ENCODE peak calls at places on chromosomes 11 and 22, in five cellular contexts. One of them, this sample, is unnamed.

GRCh38 chr11:16204261-16204660 is 152.1 kb downstream of the SOX6 start:
- DNase-seq in A549: no peak
- DNase-seq in sigmoid colon: no peak
- DNase-seq in testis: no peak
- DNase-seq in body of pancreas: no peak
- DNase-seq in this sample: no peak

GRCh38 chr22:38786631-38787030 is 7.3 kb downstream of the DNAL4 start:
- DNase-seq in A549: no peak
- DNase-seq in sigmoid colon: no peak
- DNase-seq in testis: peak
- DNase-seq in body of pancreas: no peak
- DNase-seq in this sample: no peak

GRCh38 chr22:44442186-44442465 is 55.9 kb downstream of the RTL6 start:
- DNase-seq in A549: no peak
- DNase-seq in sigmoid colon: no peak
- DNase-seq in testis: no peak
- DNase-seq in body of pancreas: no peak
- DNase-seq in this sample: no peak

GRCh38 chr11:94879006-94879405 is 94.3 kb downstream of the CWC15 start:
- DNase-seq in A549: no peak
- DNase-seq in sigmoid colon: no peak
- DNase-seq in testis: no peak
- DNase-seq in body of pancreas: no peak
- DNase-seq in this sample: no peak

GRCh38 chr22:37496651-37497599 is 10.7 kb upstream of the MFNG start:
- DNase-seq in A549: peak
- DNase-seq in sigmoid colon: no peak
- DNase-seq in testis: no peak
- DNase-seq in body of pancreas: no peak
- DNase-seq in this sample: peak

GRCh38 chr11:119229736-119230135 is 23.6 kb downstream of the CBL start:
- DNase-seq in A549: no peak
- DNase-seq in sigmoid colon: no peak
- DNase-seq in testis: no peak
- DNase-seq in body of pancreas: no peak
- DNase-seq in this sample: no peak

GRCh38 chr11:66862559-66863037 is 5.7 kb downstream of the LRFN4 start:
- DNase-seq in A549: no peak
- DNase-seq in sigmoid colon: peak
- DNase-seq in testis: no peak
- DNase-seq in body of pancreas: no peak
- DNase-seq in this sample: no peak

GRCh38 chr22:34842630-34843029 is 223.3 kb upstream of the ISX start:
- DNase-seq in A549: no peak
- DNase-seq in sigmoid colon: no peak
- DNase-seq in testis: no peak
- DNase-seq in body of pancreas: no peak
- DNase-seq in this sample: no peak

GRCh38 chr11:45021692-45022130 is 71.0 kb upstream of the TP53I11 start:
- DNase-seq in A549: no peak
- DNase-seq in sigmoid colon: peak
- DNase-seq in testis: peak
- DNase-seq in body of pancreas: peak
- DNase-seq in this sample: no peak

GRCh38 chr11:36478700-36479329 is 31.3 kb downstream of the TRAF6 start:
- DNase-seq in A549: peak
- DNase-seq in sigmoid colon: no peak
- DNase-seq in testis: peak
- DNase-seq in body of pancreas: no peak
- DNase-seq in this sample: no peak

GRCh38 chr22:29288837-29289236 is 17.6 kb upstream of the GAS2L1 start:
- DNase-seq in A549: no peak
- DNase-seq in sigmoid colon: no peak
- DNase-seq in testis: no peak
- DNase-seq in body of pancreas: no peak
- DNase-seq in this sample: no peak
- TF ChIP-seq POLR2A in A549: no peak
- TF ChIP-seq POLR2A in sigmoid colon: no peak
- TF ChIP-seq POLR2A in testis: no peak
- TF ChIP-seq POLR2A in body of pancreas: no peak
- TF ChIP-seq POLR2A in this sample: no peak

GRCh38 chr22:31970490-31971444 is 26.4 kb downstream of the YWHAH start:
- DNase-seq in A549: peak
- DNase-seq in sigmoid colon: peak
- DNase-seq in testis: peak
- DNase-seq in body of pancreas: peak
- DNase-seq in this sample: peak
- TF ChIP-seq POLR2A in A549: no peak
- TF ChIP-seq POLR2A in sigmoid colon: no peak
- TF ChIP-seq POLR2A in testis: no peak
- TF ChIP-seq POLR2A in body of pancreas: no peak
- TF ChIP-seq POLR2A in this sample: no peak

DNA sequence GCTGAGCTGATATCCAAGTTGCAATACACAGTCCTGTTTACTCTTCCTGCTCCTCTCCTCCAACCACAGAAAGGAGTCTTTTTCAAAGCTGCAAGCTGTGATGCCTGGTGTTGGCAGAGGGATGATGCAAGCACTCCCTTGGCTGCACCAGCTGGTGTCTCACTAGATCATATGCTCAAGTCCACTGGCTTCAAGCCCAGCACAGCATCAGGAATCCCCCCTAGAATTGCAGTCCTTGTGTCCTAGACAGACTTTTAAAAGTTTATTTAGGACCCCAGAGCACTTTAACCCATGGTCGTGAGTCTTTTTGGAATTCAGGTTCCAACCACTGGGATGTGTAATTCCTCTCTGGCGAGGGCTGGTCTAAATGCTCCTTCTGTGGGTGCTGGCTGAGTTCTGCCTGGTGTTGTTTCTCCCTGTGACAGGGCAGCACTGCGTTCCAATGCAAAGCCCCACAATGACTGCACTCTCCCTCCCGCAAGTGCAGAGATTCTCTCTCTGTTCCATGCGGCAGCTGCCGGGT is 1.9 kb upstream of the HEPN1 start:
- DNase-seq in A549: no peak
- DNase-seq in sigmoid colon: no peak
- DNase-seq in testis: no peak
- DNase-seq in body of pancreas: no peak
- DNase-seq in this sample: no peak
- TF ChIP-seq POLR2A in A549: no peak
- TF ChIP-seq POLR2A in sigmoid colon: no peak
- TF ChIP-seq POLR2A in testis: no peak
- TF ChIP-seq POLR2A in body of pancreas: no peak
- TF ChIP-seq POLR2A in this sample: no peak

GRCh38 chr22:36155702-36156101 is 4.9 kb downstream of the APOL3 start:
- DNase-seq in A549: no peak
- DNase-seq in sigmoid colon: peak
- DNase-seq in testis: peak
- DNase-seq in body of pancreas: peak
- DNase-seq in this sample: no peak
- TF ChIP-seq POLR2A in A549: no peak
- TF ChIP-seq POLR2A in sigmoid colon: no peak
- TF ChIP-seq POLR2A in testis: no peak
- TF ChIP-seq POLR2A in body of pancreas: no peak
- TF ChIP-seq POLR2A in this sample: no peak

GRCh38 chr11:614583-615452 is 932 bp downstream of the IRF7 start:
- DNase-seq in A549: no peak
- DNase-seq in sigmoid colon: peak
- DNase-seq in testis: no peak
- DNase-seq in body of pancreas: peak
- DNase-seq in this sample: no peak

GRCh38 chr11:614091-614582 is 1.6 kb downstream of the IRF7 start:
- DNase-seq in A549: no peak
- DNase-seq in sigmoid colon: no peak
- DNase-seq in testis: no peak
- DNase-seq in body of pancreas: no peak
- DNase-seq in this sample: no peak

GRCh38 chr11:616320-617220 is 820 bp upstream of the IRF7 start:
- DNase-seq in A549: no peak
- DNase-seq in sigmoid colon: peak
- DNase-seq in testis: no peak
- DNase-seq in body of pancreas: no peak
- DNase-seq in this sample: no peak

GRCh38 chr11:617248-617911 is 1.6 kb upstream of the IRF7 start:
- DNase-seq in A549: no peak
- DNase-seq in sigmoid colon: peak
- DNase-seq in testis: no peak
- DNase-seq in body of pancreas: no peak
- DNase-seq in this sample: no peak

GRCh38 chr11:615453-616319 is at the start of gene IRF7:
- DNase-seq in A549: peak
- DNase-seq in sigmoid colon: peak
- DNase-seq in testis: peak
- DNase-seq in body of pancreas: peak
- DNase-seq in this sample: peak
- TF ChIP-seq POLR2A in A549: peak
- TF ChIP-seq POLR2A in sigmoid colon: peak
- TF ChIP-seq POLR2A in testis: no peak
- TF ChIP-seq POLR2A in body of pancreas: peak
- TF ChIP-seq POLR2A in this sample: peak

GRCh38 chr11:125168875-125169537 is 4.5 kb downstream of the PKNOX2 start:
- DNase-seq in A549: no peak
- DNase-seq in sigmoid colon: no peak
- DNase-seq in testis: no peak
- DNase-seq in body of pancreas: peak
- DNase-seq in this sample: no peak
- TF ChIP-seq POLR2A in A549: no peak
- TF ChIP-seq POLR2A in sigmoid colon: no peak
- TF ChIP-seq POLR2A in testis: no peak
- TF ChIP-seq POLR2A in body of pancreas: no peak
- TF ChIP-seq POLR2A in this sample: no peak

DNA sequence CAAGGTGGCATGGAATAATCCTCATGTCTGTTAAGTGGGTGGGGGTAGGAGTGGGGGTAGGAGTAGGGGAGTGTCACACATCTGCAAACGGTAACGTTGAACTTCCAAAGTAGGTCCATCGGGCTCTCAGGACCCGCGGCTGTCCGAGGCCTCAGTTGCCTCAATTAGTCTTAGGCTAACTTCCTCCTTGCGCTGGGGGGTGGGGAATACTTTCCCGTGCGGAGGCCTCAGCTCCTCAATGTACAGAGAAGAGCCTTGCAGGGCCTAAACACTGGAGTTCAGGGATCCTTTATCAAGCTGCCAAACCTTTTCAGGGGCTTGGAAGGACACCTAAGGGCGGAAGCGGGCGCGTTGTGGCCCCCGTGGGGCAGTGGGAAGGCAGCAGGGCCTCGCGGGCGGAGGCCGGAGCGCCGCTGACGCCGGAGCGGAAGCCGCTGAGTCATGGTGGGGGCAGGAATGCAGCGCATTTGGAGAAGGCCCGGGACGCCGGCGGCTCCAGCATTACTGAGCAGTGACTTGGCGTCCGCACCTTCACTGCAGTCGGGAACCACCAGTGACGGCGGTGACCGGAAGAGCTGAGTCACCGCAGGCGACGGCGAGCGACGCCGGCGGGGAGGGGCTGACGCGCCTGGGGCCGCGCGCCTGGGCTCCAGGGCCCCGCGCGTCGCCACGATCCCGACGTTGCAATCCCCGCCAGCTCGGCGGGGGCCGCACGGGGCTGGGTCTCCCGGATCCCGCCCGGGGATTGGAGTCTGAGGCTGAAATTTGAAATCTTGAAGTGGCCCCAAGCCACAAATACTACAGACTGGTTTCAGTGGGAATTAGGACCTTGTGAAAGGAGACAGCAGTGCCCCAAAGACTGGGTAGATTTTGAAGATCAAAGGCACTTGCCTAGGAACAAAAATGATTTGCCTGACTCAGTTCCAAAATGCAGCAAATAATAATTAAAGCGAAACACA is 20.2 kb upstream of the IPO7 start:
- DNase-seq in A549: peak
- DNase-seq in sigmoid colon: peak
- DNase-seq in testis: peak
- DNase-seq in body of pancreas: peak
- DNase-seq in this sample: peak
- TF ChIP-seq POLR2A in A549: peak
- TF ChIP-seq POLR2A in sigmoid colon: no peak
- TF ChIP-seq POLR2A in testis: no peak
- TF ChIP-seq POLR2A in body of pancreas: peak
- TF ChIP-seq POLR2A in this sample: no peak

DNA sequence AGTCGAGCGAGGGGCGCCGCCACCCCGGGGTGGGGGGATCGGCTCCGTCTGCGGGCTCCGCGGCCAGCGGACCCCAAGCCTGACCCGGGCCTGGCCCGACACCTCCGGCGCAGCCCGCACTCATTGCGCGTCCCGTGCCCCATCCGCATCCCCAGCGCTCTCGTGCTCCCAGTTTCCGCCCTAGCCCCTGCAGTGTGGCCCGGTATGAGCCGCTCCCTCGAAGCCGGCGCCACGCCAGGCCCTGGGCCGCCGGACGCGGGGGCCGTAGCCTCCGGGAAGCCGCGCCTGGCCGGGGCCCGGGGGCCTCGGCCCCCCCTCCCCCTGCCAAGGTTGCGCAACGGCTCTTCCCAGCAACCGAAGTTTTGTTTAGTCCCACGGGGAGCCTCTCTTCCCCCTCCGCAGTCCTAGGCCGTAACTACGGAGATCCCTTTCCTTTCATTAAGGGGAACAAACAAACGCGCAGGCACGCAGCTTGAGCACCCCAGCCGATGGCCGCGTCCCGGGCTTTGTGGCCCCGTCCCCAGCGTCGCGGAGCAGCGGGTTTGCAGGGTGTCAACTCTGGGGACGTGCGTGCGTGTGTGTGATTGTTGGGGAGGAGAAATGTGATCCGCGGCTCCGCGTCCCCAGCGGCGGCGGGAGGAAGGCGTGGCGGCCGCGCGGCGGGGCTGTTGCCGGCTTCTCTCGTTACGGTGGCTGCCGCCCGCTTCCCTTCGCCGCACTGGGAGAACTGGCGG is 883 bp downstream of the HIPK3 start:
- DNase-seq in A549: peak
- DNase-seq in sigmoid colon: peak
- DNase-seq in testis: peak
- DNase-seq in body of pancreas: peak
- DNase-seq in this sample: peak
- TF ChIP-seq POLR2A in A549: peak
- TF ChIP-seq POLR2A in sigmoid colon: peak
- TF ChIP-seq POLR2A in testis: no peak
- TF ChIP-seq POLR2A in body of pancreas: peak
- TF ChIP-seq POLR2A in this sample: peak

DNA sequence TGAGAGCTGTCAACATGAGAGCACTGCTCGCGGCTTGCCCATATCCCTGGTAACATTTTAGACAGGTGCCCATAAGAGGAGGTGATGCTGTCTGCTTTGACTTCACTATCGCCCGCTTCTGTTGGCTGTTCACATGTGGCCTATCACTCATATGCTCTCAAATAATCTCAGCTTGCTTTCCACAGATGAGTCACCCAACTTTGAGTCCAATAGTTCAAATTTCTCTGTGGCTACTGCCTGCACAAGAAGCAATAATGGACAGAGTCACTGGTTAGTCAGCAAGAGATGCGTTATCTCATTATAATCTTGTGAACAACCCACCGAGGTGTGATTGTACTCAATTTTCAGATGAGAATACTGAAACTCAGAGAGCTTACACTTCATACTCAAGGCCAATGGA is 1714.1 kb downstream of the LRRC4C start:
- DNase-seq in A549: no peak
- DNase-seq in sigmoid colon: no peak
- DNase-seq in testis: no peak
- DNase-seq in body of pancreas: no peak
- DNase-seq in this sample: no peak
- TF ChIP-seq POLR2A in A549: no peak
- TF ChIP-seq POLR2A in sigmoid colon: no peak
- TF ChIP-seq POLR2A in testis: no peak
- TF ChIP-seq POLR2A in body of pancreas: no peak
- TF ChIP-seq POLR2A in this sample: no peak